ENCODE peak calls at places on chromosome 15, in five cellular contexts. F is IMR-90, B is H1, K is H9, A is neuronal stem cell. Y is an unnamed sample.

GRCh38 chr15:47301481-47301880 is 415.8 kb upstream of the SEMA6D start:
- DNase-seq in F (no peak), A (no peak), B (no peak), K (no peak), Y (no peak)

GRCh38 chr15:60970246-60971170 is 258.6 kb downstream of the RORA start:
- DNase-seq in K (no peak), F (peak; percentile 76), B (no peak), A (no peak), Y (no peak)

GRCh38 chr15:46644493-46645481 is 1010.0 kb downstream of the SQOR start:
- DNase-seq in F (no peak), B (no peak), K (no peak), A (no peak), Y (no peak)

GRCh38 chr15:82572311-82572710 is 32.1 kb upstream of the RPS17 start:
- DNase-seq in F (peak; percentile 8), B (no peak), A (no peak), K (no peak), Y (no peak)

GRCh38 chr15:80709542-80709941 is 14.4 kb downstream of the ABHD17C start:
- DNase-seq in B (no peak), A (no peak), F (no peak), K (no peak), Y (peak; percentile 56)

GRCh38 chr15:37891754-37892368 is 42.6 kb upstream of the TMCO5A start:
- DNase-seq in K (peak; percentile 30), A (peak; percentile 39), B (no peak), F (peak; percentile 70), Y (peak; percentile 69)

GRCh38 chr15:70704731-70705130 is 58.6 kb downstream of the UACA start:
- DNase-seq in A (no peak), B (no peak), F (no peak), K (no peak), Y (no peak)

GRCh38 chr15:93109370-93110105 is 20.5 kb upstream of the RGMA start:
- DNase-seq in A (no peak), K (peak; percentile 69), B (peak; percentile 65), F (no peak), Y (peak; percentile 74)

GRCh38 chr15:48667701-48668100 is 22.2 kb upstream of the FBN1 start:
- DNase-seq in F (peak; percentile 50), K (no peak), A (no peak), B (no peak), Y (peak; percentile 79)

GRCh38 chr15:50353251-50353998 is 1.6 kb downstream of the GABPB1 start:
- DNase-seq in B (no peak), A (no peak), F (peak; percentile 95), K (no peak), Y (peak; percentile 79)

GRCh38 chr15:61188168-61188567 is 40.9 kb downstream of the RORA start:
- DNase-seq in B (no peak), F (no peak), K (no peak), A (no peak), Y (no peak)

GRCh38 chr15:70327328-70328136 is 229.8 kb upstream of the TLE3 start:
- DNase-seq in K (no peak), A (no peak), B (peak; percentile 39), F (peak; percentile 43), Y (peak; percentile 41)

GRCh38 chr15:48833526-48833925 is 22.7 kb upstream of the CEP152 start:
- DNase-seq in B (no peak), F (no peak), K (no peak), A (no peak), Y (peak; percentile 92)

GRCh38 chr15:98076021-98076816 is 115.7 kb downstream of the ARRDC4 start:
- DNase-seq in F (no peak), K (no peak), B (no peak), A (no peak), Y (no peak)

GRCh38 chr15:63075072-63075995 is 32.8 kb downstream of the TPM1 start:
- DNase-seq in B (no peak), A (no peak), K (peak; percentile 50), F (peak; percentile 46), Y (peak; percentile 33)

GRCh38 chr15:70196314-70197291 is 98.9 kb upstream of the TLE3 start:
- DNase-seq in F (peak; percentile 88), B (peak; percentile 76), K (peak; percentile 94), A (peak; percentile 82), Y (peak; percentile 99)

GRCh38 chr15:38746211-38746610 is 181.6 kb upstream of the RASGRP1 start:
- DNase-seq in K (no peak), A (no peak), B (no peak), F (no peak), Y (no peak)

GRCh38 chr15:33968224-33968623 is at the start of gene CHRM5:
- DNase-seq in K (no peak), B (no peak), F (no peak), A (no peak), Y (peak; percentile 23)

GRCh38 chr15:63474810-63475316 is 29.5 kb upstream of the USP3 start:
- DNase-seq in B (no peak), K (no peak), A (no peak), F (no peak), Y (no peak)

GRCh38 chr15:97652700-97653167 is 307.8 kb upstream of the ARRDC4 start:
- DNase-seq in K (peak; percentile 61), B (peak; percentile 64), F (no peak), A (peak; percentile 32), Y (no peak)

GRCh38 chr15:90221251-90221900 is 12.4 kb downstream of the CIB1 start:
- DNase-seq in K (peak; percentile 86), F (peak; percentile 86), B (peak; percentile 83), A (no peak), Y (peak; percentile 96)

GRCh38 chr15:55590788-55591187 is 2.6 kb upstream of the PYGO1 start:
- DNase-seq in K (no peak), B (no peak), F (no peak), A (no peak), Y (no peak)

GRCh38 chr15:36499751-36500389 is 79.6 kb upstream of the CDIN1 start:
- DNase-seq in A (no peak), B (no peak), F (peak; percentile 20), K (no peak), Y (no peak)

GRCh38 chr15:41564286-41564959 is 5.4 kb downstream of the TYRO3 start:
- DNase-seq in K (peak; percentile 84), A (peak; percentile 67), B (peak; percentile 62), F (no peak), Y (no peak)

GRCh38 chr15:59299919-59300617 is 72.6 kb downstream of the MYO1E start:
- DNase-seq in F (peak; percentile 97), A (no peak), K (no peak), B (no peak), Y (peak; percentile 44)

GRCh38 chr15:64640146-64640868 is 135.1 kb downstream of the RBPMS2 start:
- DNase-seq in F (no peak), K (no peak), A (no peak), B (no peak), Y (peak; percentile 45)

GRCh38 chr15:75452364-75452967 is 976 bp upstream of the SIN3A start:
- DNase-seq in B (peak; percentile 76), K (peak; percentile 80), F (peak; percentile 70), A (peak; percentile 70), Y (peak; percentile 79)
- H3K18ac ChIP-seq in B (peak overlapping the region; percentile 89), K (peak overlapping the region; percentile 53), F (peak overlapping the region; percentile 65), A (peak overlapping the region; percentile 38), Y (no peak overlapping the region)

DNA sequence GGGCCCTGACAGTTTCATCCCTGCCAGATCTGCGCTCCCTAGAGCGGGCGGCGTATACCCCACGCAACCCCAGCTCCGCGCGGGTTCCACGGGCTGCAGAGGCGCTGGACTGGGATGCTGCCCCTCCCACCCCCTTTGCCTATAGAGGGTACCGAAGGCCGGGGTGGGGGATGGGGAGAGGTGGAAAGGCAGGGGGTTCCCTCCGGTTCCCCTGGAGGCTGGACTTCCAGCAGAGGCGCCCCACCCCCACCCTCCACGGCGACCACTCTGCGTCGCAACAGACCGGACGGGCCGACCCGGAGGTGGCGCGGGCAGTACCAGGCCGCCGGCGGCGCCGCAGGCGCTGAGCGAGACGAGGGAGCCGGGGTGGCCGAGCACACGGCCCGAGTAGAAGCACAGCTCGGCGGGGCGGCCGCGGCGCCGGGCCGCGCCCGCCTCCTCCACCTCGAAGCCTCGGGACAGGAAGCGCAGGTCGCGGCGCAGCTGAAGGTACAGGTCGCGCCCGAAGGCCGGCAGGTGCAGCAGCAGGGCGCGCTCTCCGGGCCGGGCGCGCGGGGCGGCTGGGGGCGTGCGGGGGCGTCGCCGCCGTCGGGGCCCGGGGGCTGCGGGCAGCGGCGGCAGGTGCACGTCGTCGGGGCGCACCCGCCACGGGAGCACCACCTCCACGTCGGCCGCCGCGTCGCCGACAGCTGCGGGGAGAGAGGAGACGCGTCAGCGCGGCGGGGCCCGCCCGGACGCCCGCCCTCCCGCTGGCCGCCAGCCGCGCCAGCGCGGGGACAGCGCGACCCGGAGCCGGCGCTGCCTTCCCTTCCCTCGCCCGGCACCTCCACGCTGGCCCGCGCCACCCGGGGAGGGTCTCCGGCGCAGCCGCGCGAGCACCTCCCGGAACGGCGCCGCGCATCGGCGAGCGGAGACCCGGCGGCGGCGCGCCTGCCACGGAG is 784 bp downstream of the ADAMTS17 start:
- DNase-seq in A (no peak), B (no peak), K (no peak), F (no peak), Y (no peak)
- H3K4me2 ChIP-seq in A (peak overlapping the region; percentile 98), B (peak overlapping the region; percentile 90), K (peak overlapping the region; percentile 9), F (no peak overlapping the region), Y (peak overlapping the region; percentile 85)

GRCh38 chr15:43912991-43913927 is 86.5 kb downstream of the WDR76 start:
- DNase-seq in A (no peak), B (no peak), K (no peak), F (peak; percentile 99), Y (peak; percentile 30)
- H3K18ac ChIP-seq in A (no peak overlapping the region), B (no peak overlapping the region), K (no peak overlapping the region), F (peak overlapping the region; percentile 67), Y (no peak overlapping the region)

DNA sequence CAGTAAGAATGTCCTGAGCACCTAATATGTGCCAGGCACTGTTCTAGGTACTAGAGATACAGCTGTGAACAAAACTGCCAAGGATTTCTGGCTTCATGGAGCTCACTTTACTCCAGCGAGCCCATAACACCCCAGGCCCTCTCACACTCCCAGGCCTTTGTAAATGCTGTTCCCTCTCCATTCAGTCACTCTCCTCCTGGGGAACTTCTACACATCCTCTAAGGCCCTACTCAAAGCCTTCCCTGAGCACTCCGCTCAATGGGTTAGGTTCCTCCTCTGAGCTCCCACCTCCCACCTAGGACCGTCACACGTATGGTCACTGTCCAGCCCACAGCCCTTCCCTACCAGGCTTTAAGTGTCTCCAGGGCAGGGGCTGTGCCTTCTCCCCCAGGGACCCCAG is 27.2 kb downstream of the SEMA7A start:
- DNase-seq in K (no peak), A (no peak), F (no peak), B (no peak), Y (no peak)
- H3K4me2 ChIP-seq in K (no peak overlapping the region), A (no peak overlapping the region), F (no peak overlapping the region), B (no peak overlapping the region), Y (no peak overlapping the region)

DNA sequence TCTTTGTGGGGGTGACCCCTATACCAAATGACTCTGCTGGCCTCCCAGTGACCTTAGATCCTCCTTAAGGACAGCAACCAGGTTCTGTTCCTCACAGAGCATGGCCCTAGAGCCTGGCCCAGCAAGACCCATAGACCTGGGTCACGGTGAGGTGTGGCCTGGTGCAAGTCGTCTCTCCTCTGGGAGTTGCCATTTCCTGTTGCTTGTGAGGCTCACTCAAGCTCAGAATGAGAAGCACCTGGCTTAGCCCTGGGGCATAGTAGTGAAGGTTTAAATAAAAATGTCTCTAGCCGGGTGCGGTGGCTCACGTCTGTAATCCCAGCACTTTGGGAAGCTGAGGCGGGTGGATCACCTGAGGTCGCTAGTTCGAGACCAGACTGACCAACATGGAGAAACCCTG is 131.3 kb downstream of the SMAD6 start:
- DNase-seq in F (no peak), B (no peak), K (no peak), A (no peak), Y (no peak)
- H3K18ac ChIP-seq in F (no peak overlapping the region), B (no peak overlapping the region), K (no peak overlapping the region), A (peak overlapping the region; percentile 15), Y (no peak overlapping the region)

Y was measured in trophoblast cell.